ENCODE peak calls at places on chromosomes 16 and 17, in eight cellular contexts. L, U, R, H, F, A, Z and G are unnamed samples.

GRCh38 chr16:53498984-53499383 is 4.0 kb downstream of the AKTIP start:
- DNase-seq in Z (no peak), U (no peak), F (no peak), R (no peak), L (no peak), H (no peak), A (no peak), G (no peak)

GRCh38 chr16:46651305-46651704 is 30.1 kb upstream of the SHCBP1 start:
- DNase-seq in U (no peak), A (no peak), R (no peak), Z (no peak), F (no peak), L (no peak), H (no peak), G (no peak)

GRCh38 chr17:17849863-17850373 is 13.1 kb upstream of the SREBF1 start:
- DNase-seq in A (peak; percentile 70), H (peak; percentile 38), R (no peak), F (no peak), U (peak; percentile 21), Z (peak; percentile 17), L (peak; percentile 30), G (no peak)

GRCh38 chr17:21124096-21124495 is 2.7 kb upstream of the DHRS7B start:
- DNase-seq in Z (no peak), F (no peak), H (no peak), R (peak; percentile 92), A (no peak), U (no peak), L (no peak), G (no peak)

GRCh38 chr16:66979011-66979717 is 9.2 kb upstream of the CES4A start:
- DNase-seq in F (no peak), Z (no peak), A (no peak), L (no peak), H (no peak), R (no peak), U (no peak), G (no peak)

GRCh38 chr17:30530346-30531025 is 53.3 kb downstream of the GOSR1 start:
- DNase-seq in R (no peak), Z (no peak), H (no peak), A (no peak), F (no peak), U (no peak), L (no peak), G (no peak)

GRCh38 chr17:76139801-76140660 is 1.0 kb downstream of the FOXJ1 start:
- DNase-seq in L (no peak), Z (no peak), U (no peak), R (no peak), A (no peak), H (peak; percentile 34), F (no peak), G (no peak)

GRCh38 chr16:35691057-35691456 is 2231.6 kb downstream of the TP53TG3F start:
- DNase-seq in L (no peak), U (no peak), F (no peak), Z (no peak), A (no peak), H (no peak), R (no peak), G (no peak)

GRCh38 chr17:49511810-49512209 is 16.7 kb downstream of the NGFR start:
- DNase-seq in U (no peak), L (no peak), Z (no peak), H (no peak), A (no peak), F (no peak), R (no peak), G (no peak)

GRCh38 chr16:23132921-23133532 is 16.2 kb downstream of the USP31 start:
- DNase-seq in Z (no peak), L (no peak), H (no peak), U (no peak), R (no peak), F (no peak), A (no peak), G (no peak)

GRCh38 chr16:49483651-49484451 is 110.2 kb downstream of the C16orf78 start:
- DNase-seq in L (no peak), A (no peak), H (no peak), R (no peak), U (no peak), Z (no peak), F (no peak), G (no peak)

GRCh38 chr16:78503501-78504110 is 404.2 kb downstream of the WWOX start:
- DNase-seq in H (peak; percentile 33), U (peak; percentile 75), L (peak; percentile 50), F (peak; percentile 49), R (peak; percentile 7), Z (peak; percentile 51), A (peak; percentile 48), G (peak; percentile 68)

GRCh38 chr17:55383771-55384679 is 37.6 kb downstream of the MMD start:
- DNase-seq in U (no peak), H (no peak), A (no peak), R (no peak), F (no peak), Z (no peak), L (no peak), G (no peak)

GRCh38 chr17:55295411-55296170 is 30.8 kb downstream of the HLF start:
- DNase-seq in Z (peak; percentile 57), H (peak; percentile 53), U (peak; percentile 48), A (peak; percentile 80), R (peak; percentile 52), L (peak; percentile 28), F (peak; percentile 13), G (peak; percentile 55)

GRCh38 chr17:13518271-13519000 is 83.3 kb downstream of the HS3ST3A1 start:
- DNase-seq in U (no peak), A (no peak), Z (no peak), L (no peak), F (no peak), H (no peak), R (no peak), G (no peak)

GRCh38 chr16:68901910-68902309 is 58.6 kb downstream of the TANGO6 start:
- DNase-seq in A (no peak), Z (no peak), H (no peak), R (no peak), U (no peak), F (no peak), L (peak; percentile 41), G (no peak)

GRCh38 chr16:88781140-88782077 is 3.6 kb downstream of the PIEZO1 start:
- DNase-seq in R (peak; percentile 46), H (peak; percentile 50), Z (no peak), A (no peak), L (no peak), U (no peak), F (no peak), G (no peak)

GRCh38 chr17:45325810-45326209 is 9.0 kb upstream of the MAP3K14 start:
- DNase-seq in R (no peak), U (no peak), Z (no peak), L (no peak), F (no peak), A (no peak), H (no peak), G (no peak)

GRCh38 chr16:3013998-3014690 is 1.4 kb downstream of the CLDN9 start:
- DNase-seq in U (no peak), R (no peak), H (no peak), A (no peak), Z (no peak), L (no peak), F (no peak), G (no peak)

GRCh38 chr17:82156284-82156925 is 56.2 kb downstream of the CCDC57 start:
- DNase-seq in H (no peak), L (no peak), R (no peak), F (no peak), U (no peak), A (no peak), Z (no peak), G (no peak)

GRCh38 chr16:51931596-51931995 is 615.3 kb downstream of the TOX3 start:
- DNase-seq in U (no peak), Z (no peak), R (no peak), A (no peak), L (no peak), F (no peak), H (no peak), G (no peak)

GRCh38 chr16:80924372-80924978 is 82.2 kb downstream of the CMC2 start:
- DNase-seq in Z (no peak), H (no peak), R (no peak), A (peak; percentile 76), F (no peak), L (peak; percentile 24), U (peak; percentile 28), G (peak; percentile 74)

GRCh38 chr17:69489303-69489702 is 74.8 kb downstream of the MAP2K6 start:
- DNase-seq in H (no peak), A (no peak), L (no peak), F (no peak), R (no peak), Z (no peak), U (no peak), G (no peak)

GRCh38 chr16:56625140-56625942 is at the start of gene MT1E:
- DNase-seq in Z (no peak), U (peak; percentile 68), F (no peak), R (peak; percentile 52), L (no peak), A (no peak), H (no peak), G (peak; percentile 50)

GRCh38 chr17:74862919-74863318 is 3.2 kb upstream of the GRIN2C start:
- DNase-seq in U (no peak), F (no peak), H (no peak), A (no peak), R (no peak), Z (no peak), L (no peak), G (no peak)